ENCODE peak calls at places on chromosomes 12 and 14, in seven cellular contexts. H is gastrocnemius medialis; O is right cardiac atrium; Y is IMR-90; L is Peyer's patch; U is Panc1; R is naive thymus-derived CD4-positive, alpha-beta T cell. V is an unnamed sample. For H3K9me3, the result is how much of the 10 kb centered on the place peaks cover.

GRCh38 chr14:68807148-68807600 is 14.3 kb upstream of the ZFP36L1 start:
- DNase-seq in H (no peak), O (peak), Y (peak), L (peak), U (no peak), R (no peak), V (peak)

GRCh38 chr14:75011356-75012097 is 8.8 kb downstream of the EIF2B2 start:
- DNase-seq in H (no peak), O (no peak), Y (peak), L (no peak), U (no peak), R (no peak), V (no peak)

GRCh38 chr12:124466200-124467128 is 100.9 kb downstream of the NCOR2 start:
- DNase-seq in H (no peak), O (peak), Y (peak), L (peak), U (no peak), R (peak), V (no peak)

GRCh38 chr14:24132061-24132685 is 1.7 kb downstream of the FITM1 start:
- DNase-seq in H (no peak), O (peak), Y (no peak), L (no peak), U (no peak), R (peak), V (no peak)

GRCh38 chr14:64549805-64550538 is at the start of gene PPP1R36:
- DNase-seq in H (no peak), O (peak), Y (no peak), L (peak), U (no peak), R (peak), V (no peak)

GRCh38 chr12:79422060-79422812 is 268.5 kb downstream of the PAWR start:
- DNase-seq in H (no peak), O (no peak), Y (no peak), L (no peak), U (no peak), R (no peak), V (no peak)

GRCh38 chr12:50325890-50326391 is 42.6 kb upstream of the LIMA1 start:
- DNase-seq in H (no peak), O (no peak), Y (no peak), L (no peak), U (no peak), R (no peak), V (no peak)

GRCh38 chr12:89525002-89525823 is 617 bp upstream of the GALNT4 start:
- DNase-seq in H (peak), O (peak), Y (peak), L (peak), U (no peak), R (no peak), V (no peak)

GRCh38 chr14:68961781-68962584 is 17.1 kb downstream of the ACTN1 start:
- DNase-seq in H (no peak), O (no peak), Y (peak), L (no peak), U (no peak), R (no peak), V (no peak)

GRCh38 chr14:73757876-73758391 is 43.8 kb upstream of the PNMA1 start:
- DNase-seq in H (no peak), O (no peak), Y (no peak), L (no peak), U (no peak), R (no peak), V (no peak)

GRCh38 chr12:52004042-52004648 is 2.6 kb upstream of the TAMALIN start:
- DNase-seq in H (no peak), O (peak), Y (peak), L (no peak), U (no peak), R (no peak), V (no peak)

GRCh38 chr14:100336618-100337530 is 13.7 kb downstream of the SLC25A47 start:
- DNase-seq in H (no peak), O (no peak), Y (no peak), L (no peak), U (no peak), R (no peak), V (no peak)

GRCh38 chr14:98822917-98823316 is 449.1 kb downstream of the BCL11B start:
- DNase-seq in H (no peak), O (no peak), Y (no peak), L (no peak), U (no peak), R (no peak), V (no peak)

GRCh38 chr14:92937229-92937937 is 14.4 kb downstream of the CHGA start:
- DNase-seq in H (no peak), O (no peak), Y (no peak), L (no peak), U (no peak), R (no peak), V (no peak)

GRCh38 chr14:50961606-50962259 is 17.4 kb upstream of the PYGL start:
- DNase-seq in H (no peak), O (no peak), Y (peak), L (no peak), U (peak), R (no peak), V (peak)

GRCh38 chr14:100105357-100106169 is 40.3 kb downstream of the EVL start:
- DNase-seq in H (no peak), O (peak), Y (no peak), L (no peak), U (no peak), R (peak), V (no peak)

GRCh38 chr12:19322376-19322775 is 116.9 kb upstream of the AEBP2 start:
- DNase-seq in H (no peak), O (no peak), Y (no peak), L (no peak), U (no peak), R (no peak), V (no peak)

GRCh38 chr14:100558226-100558625 is 29.0 kb downstream of the BEGAIN start:
- DNase-seq in H (no peak), O (no peak), Y (no peak), L (no peak), U (no peak), R (no peak), V (no peak)

GRCh38 chr14:64303471-64303917 is 9.3 kb upstream of the ESR2 start:
- DNase-seq in H (no peak), O (no peak), Y (peak), L (no peak), U (peak), R (peak), V (no peak)

GRCh38 chr14:104104006-104104901 is 18.8 kb downstream of the ASPG start:
- DNase-seq in H (no peak), O (peak), Y (no peak), L (peak), U (no peak), R (no peak), V (no peak)

GRCh38 chr12:21456291-21456780 is 18.9 kb downstream of the PYROXD1 start:
- DNase-seq in H (no peak), O (no peak), Y (no peak), L (no peak), U (no peak), R (peak), V (no peak)

GRCh38 chr12:98416845-98417244 is 98.5 kb upstream of the TMPO start:
- DNase-seq in H (no peak), O (no peak), Y (peak), L (no peak), U (no peak), R (no peak), V (no peak)

GRCh38 chr12:72618764-72619163 is 346.6 kb downstream of the TRHDE start:
- DNase-seq in H (no peak), O (peak), Y (no peak), L (no peak), U (no peak), R (no peak), V (no peak)

GRCh38 chr12:120346031-120346430 is 18.5 kb upstream of the PLA2G1B start:
- DNase-seq in H (no peak), O (no peak), Y (no peak), L (no peak), U (no peak), R (no peak), V (no peak)

GRCh38 chr12:110498984-110499706 is 2.8 kb downstream of the VPS29 start:
- DNase-seq in H (no peak), O (no peak), Y (peak), L (no peak), U (no peak), R (no peak), V (no peak)

GRCh38 chr12:5379737-5380496 is 52.0 kb upstream of the NTF3 start:
- DNase-seq in H (peak), O (no peak), Y (no peak), L (no peak), U (no peak), R (no peak), V (no peak)

GRCh38 chr12:93674386-93674785 is 2.8 kb upstream of the CRADD start:
- DNase-seq in H (no peak), O (no peak), Y (no peak), L (no peak), U (no peak), R (no peak), V (no peak)

GRCh38 chr14:95262511-95262891 is 57.2 kb downstream of the CLMN start:
- DNase-seq in H (no peak), O (no peak), Y (no peak), L (no peak), U (no peak), R (no peak), V (no peak)

GRCh38 chr14:95267306-95267705 is 52.4 kb downstream of the CLMN start:
- DNase-seq in H (no peak), O (no peak), Y (no peak), L (no peak), U (no peak), R (no peak), V (no peak)

GRCh38 chr14:95263527-95264231 is 56.0 kb downstream of the CLMN start:
- DNase-seq in H (no peak), O (no peak), Y (no peak), L (no peak), U (no peak), R (no peak), V (no peak)

GRCh38 chr14:95264271-95264973 is 55.3 kb downstream of the CLMN start:
- DNase-seq in H (no peak), O (no peak), Y (no peak), L (no peak), U (no peak), R (no peak), V (no peak)

GRCh38 chr14:95265106-95266094 is 54.3 kb downstream of the CLMN start:
- DNase-seq in H (peak), O (no peak), Y (peak), L (peak), U (peak), R (no peak), V (peak)
- H3K4me3 ChIP-seq in H (peak), O (no peak), Y (no peak), L (no peak), U (peak), R (no peak), V (no peak)

GRCh38 chr12:69196302-69197288 is 42.8 kb upstream of the CPSF6 start:
- DNase-seq in H (no peak), O (no peak), Y (peak), L (no peak), U (peak), R (no peak), V (no peak)
- H3K9me3 ChIP-seq in H (under half), O (under half), Y (under half), L (under half), U (under half), R (under half), V (under half)

GRCh38 chr14:70808402-70809237 is 693 bp downstream of the MAP3K9 start:
- DNase-seq in H (no peak), O (peak), Y (no peak), L (peak), U (no peak), R (peak), V (no peak)

GRCh38 chr14:70811065-70811464 is 1.8 kb upstream of the MAP3K9 start:
- DNase-seq in H (no peak), O (no peak), Y (peak), L (no peak), U (no peak), R (no peak), V (no peak)

GRCh38 chr14:70809238-70810214 is at the start of gene MAP3K9:
- DNase-seq in H (peak), O (peak), Y (peak), L (peak), U (peak), R (peak), V (no peak)

GRCh38 chr14:70810621-70811020 is 1.3 kb upstream of the MAP3K9 start:
- DNase-seq in H (no peak), O (no peak), Y (no peak), L (no peak), U (no peak), R (no peak), V (no peak)

GRCh38 chr14:70808023-70808401 is 1.3 kb downstream of the MAP3K9 start:
- DNase-seq in H (no peak), O (no peak), Y (no peak), L (peak), U (no peak), R (peak), V (no peak)
- H3K27ac ChIP-seq in H (no peak), O (no peak), Y (no peak), L (peak), U (peak), R (peak), V (no peak)

GRCh38 chr12:53739285-53740129 is 12.3 kb upstream of the CALCOCO1 start:
- DNase-seq in H (no peak), O (no peak), Y (no peak), L (no peak), U (no peak), R (no peak), V (no peak)
- H3K4me3 ChIP-seq in H (peak), O (peak), Y (peak), L (peak), U (peak), R (peak), V (no peak)

DNA sequence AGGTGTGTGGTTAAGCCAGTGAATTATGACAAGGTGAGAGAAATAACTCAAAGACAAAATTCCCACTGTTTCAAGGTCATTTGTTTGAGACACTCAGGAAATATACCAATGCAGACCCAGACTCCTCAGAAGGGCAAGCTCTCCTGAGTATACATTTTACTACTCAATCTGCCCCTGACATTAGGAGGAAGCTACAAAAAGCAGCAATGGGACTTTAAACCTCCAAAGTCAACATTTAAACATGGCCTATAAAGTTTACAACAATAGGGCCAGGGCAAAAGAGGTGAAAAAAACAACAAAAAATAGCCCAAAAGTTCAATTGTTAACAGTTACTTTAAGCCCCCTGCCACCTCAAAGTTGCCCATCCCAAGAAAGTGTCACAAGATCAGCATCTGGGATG is 19.5 kb upstream of the PEX5 start:
- DNase-seq in H (no peak), O (no peak), Y (no peak), L (no peak), U (no peak), R (no peak), V (no peak)
- H3K9me3 ChIP-seq in H (under half), O (under half), Y (under half), L (under half), U (under half), R (under half), V (under half)

GRCh38 chr12:95848575-95849388 is 10.0 kb upstream of the SNRPF start:
- DNase-seq in H (no peak), O (no peak), Y (peak), L (no peak), U (no peak), R (no peak), V (no peak)

GRCh38 chr12:95857151-95857550 is 1.6 kb upstream of the SNRPF start:
- DNase-seq in H (no peak), O (no peak), Y (no peak), L (no peak), U (no peak), R (no peak), V (no peak)

GRCh38 chr12:95857799-95858198 is 953 bp upstream of the SNRPF start:
- DNase-seq in H (no peak), O (peak), Y (no peak), L (no peak), U (no peak), R (no peak), V (no peak)

GRCh38 chr12:95851609-95852008 is 7.1 kb upstream of the SNRPF start:
- DNase-seq in H (no peak), O (no peak), Y (no peak), L (no peak), U (no peak), R (no peak), V (no peak)

GRCh38 chr12:95852133-95852532 is 6.6 kb upstream of the SNRPF start:
- DNase-seq in H (no peak), O (no peak), Y (no peak), L (no peak), U (no peak), R (no peak), V (no peak)
- H3K27ac ChIP-seq in H (no peak), O (no peak), Y (no peak), L (no peak), U (no peak), R (no peak), V (no peak)

GRCh38 chr12:88377973-88378372 is 202.3 kb downstream of the KITLG start:
- DNase-seq in H (no peak), O (no peak), Y (no peak), L (no peak), U (no peak), R (no peak), V (no peak)

GRCh38 chr12:88381456-88381855 is 198.8 kb downstream of the KITLG start:
- DNase-seq in H (no peak), O (no peak), Y (no peak), L (no peak), U (no peak), R (no peak), V (no peak)

GRCh38 chr12:88371416-88372183 is 208.7 kb downstream of the KITLG start:
- DNase-seq in H (no peak), O (no peak), Y (no peak), L (no peak), U (no peak), R (no peak), V (no peak)

GRCh38 chr12:88375301-88375959 is 204.8 kb downstream of the KITLG start:
- DNase-seq in H (no peak), O (no peak), Y (no peak), L (no peak), U (no peak), R (no peak), V (no peak)

DNA sequence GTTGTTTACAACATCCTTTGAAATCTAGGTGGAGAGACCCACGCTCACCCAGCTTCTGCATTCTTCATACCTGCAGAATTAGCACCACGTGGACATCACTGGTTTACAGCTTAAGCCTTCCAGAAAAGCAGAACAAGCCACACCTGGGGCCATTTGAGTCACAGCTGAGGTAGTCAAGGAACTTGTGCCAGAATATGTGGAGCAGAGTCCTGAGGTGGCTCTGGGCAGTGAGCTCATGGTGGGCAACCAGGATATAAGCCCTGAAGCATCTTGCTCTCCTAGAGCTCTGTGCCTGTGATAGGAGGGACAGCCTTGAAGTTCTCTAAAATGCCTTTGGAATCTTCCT is 204.3 kb downstream of the KITLG start:
- DNase-seq in H (no peak), O (no peak), Y (no peak), L (no peak), U (no peak), R (no peak), V (no peak)
- H3K4me3 ChIP-seq in H (no peak), O (no peak), Y (no peak), L (no peak), U (no peak), R (no peak), V (no peak)

GRCh38 chr14:79093542-79093941 is 923.4 kb downstream of the NRXN3 start:
- DNase-seq in H (no peak), O (no peak), Y (no peak), L (no peak), U (no peak), R (no peak), V (no peak)

GRCh38 chr14:79084861-79085260 is 914.7 kb downstream of the NRXN3 start:
- DNase-seq in H (no peak), O (no peak), Y (no peak), L (no peak), U (no peak), R (no peak), V (no peak)

GRCh38 chr14:79091381-79091963 is 921.3 kb downstream of the NRXN3 start:
- DNase-seq in H (no peak), O (no peak), Y (no peak), L (no peak), U (no peak), R (no peak), V (no peak)

GRCh38 chr14:79090781-79091180 is 920.6 kb downstream of the NRXN3 start:
- DNase-seq in H (no peak), O (no peak), Y (no peak), L (no peak), U (no peak), R (no peak), V (no peak)
- H3K9me3 ChIP-seq in H (under half), O (under half), Y (under half), L (under half), U (under half), R (under half), V (under half)

DNA sequence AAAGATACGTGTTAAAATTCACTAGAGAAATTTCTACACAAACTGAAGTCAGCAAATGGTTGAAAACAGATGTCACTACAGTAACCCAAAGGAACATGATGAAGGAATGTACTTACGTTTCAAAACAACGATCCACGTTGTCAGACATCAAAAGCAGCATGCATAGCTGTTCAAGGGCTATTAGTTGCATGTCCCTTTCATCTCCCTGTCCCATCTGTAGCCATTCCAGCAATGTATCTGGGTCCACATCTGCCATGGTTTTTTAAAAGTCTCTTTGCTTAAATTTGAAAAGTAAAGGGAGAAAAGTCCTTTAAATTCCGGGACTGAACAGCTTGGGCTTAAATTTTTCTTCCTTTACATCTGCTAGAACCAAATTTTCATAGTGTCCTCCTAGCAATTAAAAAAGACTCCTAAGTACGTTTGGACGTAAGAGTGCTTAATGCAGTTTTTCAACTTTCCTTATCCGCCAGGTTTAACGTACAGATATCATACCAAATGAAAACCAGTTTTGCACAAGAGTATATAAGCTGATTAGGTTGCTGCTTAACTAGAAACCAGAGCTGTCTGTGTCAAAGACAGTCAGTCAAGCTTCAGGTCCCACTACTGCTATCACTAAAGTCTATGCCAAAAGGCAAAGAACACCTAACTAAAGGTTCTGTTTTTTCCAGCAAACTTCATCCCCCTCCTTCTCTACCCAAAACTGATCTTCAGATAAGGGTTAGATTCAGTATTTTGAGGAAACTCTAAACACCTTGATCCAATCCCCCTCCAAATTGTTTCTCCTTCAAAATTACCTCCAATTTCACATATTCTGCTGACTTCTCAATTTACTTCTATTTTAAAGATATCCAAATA is 1.7 kb downstream of the HECTD1 start:
- DNase-seq in H (no peak), O (no peak), Y (peak), L (no peak), U (no peak), R (no peak), V (peak)
- H3K27ac ChIP-seq in H (peak), O (no peak), Y (no peak), L (peak), U (peak), R (peak), V (no peak)

DNA sequence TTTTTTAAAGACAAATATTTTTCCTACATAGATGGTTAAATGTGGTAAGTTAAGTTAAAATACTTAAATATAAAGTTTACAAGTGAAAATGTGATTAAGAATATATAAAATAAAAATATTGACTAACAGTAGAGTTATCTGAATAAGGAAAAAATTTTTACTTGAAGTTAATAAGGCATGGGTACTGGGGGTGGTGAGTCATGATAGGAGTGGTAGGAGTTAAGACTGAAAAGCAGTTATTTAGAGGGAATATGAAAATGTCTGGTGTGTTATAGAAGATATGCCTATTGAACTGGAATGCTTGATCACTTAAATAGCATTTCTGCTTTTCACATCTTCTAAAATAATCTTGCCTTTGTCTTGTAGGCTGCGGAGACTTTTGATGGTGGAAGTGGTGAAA is 68.7 kb downstream of the CCDC91 start:
- DNase-seq in H (no peak), O (no peak), Y (peak), L (no peak), U (no peak), R (no peak), V (no peak)
- H3K4me3 ChIP-seq in H (no peak), O (no peak), Y (no peak), L (no peak), U (no peak), R (no peak), V (no peak)

V was measured in AG04450.